ENCODE peak calls at places on chromosomes 5 and 9, in eight cellular contexts. T is heart right ventricle, C is brain microvascular endothelial cell, F is lung, A is Peyer's patch, H is lower lobe of right lung, I is SJSA1, Q is K562. G is an unnamed sample.

GRCh38 chr5:112417931-112418358 is 1.1 kb downstream of the EPB41L4A start:
- DNase-seq in T (peak; percentile 61), C (peak; percentile 30), F (peak; percentile 32), A (peak; percentile 61), H (peak; percentile 65), I (no peak), Q (no peak), G (peak; percentile 4)

GRCh38 chr5:74639538-74640449 is 734 bp downstream of the ENC1 start:
- DNase-seq in T (peak; percentile 53), C (no peak), F (peak; percentile 50), A (no peak), H (peak; percentile 70), I (peak; percentile 57), Q (peak; percentile 20), G (no peak)

GRCh38 chr5:36723921-36724320 is 117.5 kb downstream of the SLC1A3 start:
- DNase-seq in T (no peak), C (no peak), F (no peak), A (peak; percentile 61), H (no peak), I (no peak), Q (no peak), G (no peak)

GRCh38 chr9:136771907-136772306 is 7.6 kb upstream of the LCN15 start:
- DNase-seq in T (no peak), C (no peak), F (no peak), A (no peak), H (no peak), I (no peak), Q (no peak), G (no peak)

GRCh38 chr9:133786936-133787748 is 49.0 kb upstream of the SARDH start:
- DNase-seq in T (no peak), C (no peak), F (no peak), A (no peak), H (no peak), I (no peak), Q (no peak), G (no peak)

GRCh38 chr9:111985315-111985714 is 88.7 kb downstream of the UGCG start:
- DNase-seq in T (no peak), C (no peak), F (no peak), A (no peak), H (no peak), I (no peak), Q (no peak), G (no peak)

GRCh38 chr5:155834271-155834975 is 492.5 kb upstream of the SGCD start:
- DNase-seq in T (no peak), C (no peak), F (no peak), A (no peak), H (no peak), I (no peak), Q (no peak), G (no peak)

GRCh38 chr9:37969130-37969529 is 65.2 kb upstream of the SLC25A51 start:
- DNase-seq in T (peak; percentile 41), C (peak; percentile 77), F (no peak), A (peak; percentile 90), H (no peak), I (no peak), Q (peak; percentile 70), G (peak; percentile 55)

GRCh38 chr9:133275105-133276000 is at the start of gene ABO:
- DNase-seq in T (peak; percentile 48), C (no peak), F (no peak), A (peak; percentile 59), H (no peak), I (no peak), Q (peak; percentile 82), G (no peak)

GRCh38 chr9:37617837-37618236 is 25.4 kb upstream of the TOMM5 start:
- DNase-seq in T (no peak), C (peak; percentile 0), F (no peak), A (no peak), H (no peak), I (no peak), Q (no peak), G (peak; percentile 34)

GRCh38 chr5:61055434-61056006 is 106.7 kb downstream of the SMIM15 start:
- DNase-seq in T (no peak), C (peak; percentile 43), F (no peak), A (no peak), H (no peak), I (no peak), Q (peak; percentile 18), G (peak; percentile 37)

GRCh38 chr9:136551401-136552116 is 5.7 kb upstream of the NOTCH1 start:
- DNase-seq in T (peak; percentile 78), C (peak; percentile 28), F (no peak), A (peak; percentile 77), H (no peak), I (peak; percentile 82), Q (peak; percentile 63), G (peak; percentile 58)

GRCh38 chr5:16492398-16493175 is 27.0 kb upstream of the ZNF622 start:
- DNase-seq in T (peak; percentile 34), C (peak; percentile 64), F (peak; percentile 49), A (peak; percentile 77), H (no peak), I (no peak), Q (no peak), G (peak; percentile 70)

GRCh38 chr5:126938461-126938860 is 91.9 kb downstream of the MARCHF3 start:
- DNase-seq in T (no peak), C (peak; percentile 31), F (no peak), A (no peak), H (no peak), I (no peak), Q (no peak), G (peak; percentile 72)

GRCh38 chr5:169099801-169100734 is 200.9 kb downstream of the SLIT3 start:
- DNase-seq in T (no peak), C (no peak), F (no peak), A (no peak), H (no peak), I (no peak), Q (no peak), G (no peak)

GRCh38 chr5:179327026-179327735 is 18.1 kb downstream of the ADAMTS2 start:
- DNase-seq in T (no peak), C (no peak), F (no peak), A (no peak), H (peak; percentile 31), I (no peak), Q (no peak), G (no peak)

GRCh38 chr5:32017638-32018429 is 156.3 kb downstream of the GOLPH3 start:
- DNase-seq in T (no peak), C (no peak), F (no peak), A (no peak), H (no peak), I (no peak), Q (no peak), G (peak; percentile 49)

GRCh38 chr9:92877531-92878430 is at the start of gene ZNF484:
- DNase-seq in T (peak; percentile 94), C (peak; percentile 98), F (peak; percentile 98), A (peak; percentile 100), H (peak; percentile 99), I (peak; percentile 97), Q (peak; percentile 94), G (peak; percentile 91)

GRCh38 chr9:128920381-128921058 is at the start of gene PHYHD1:
- DNase-seq in T (peak; percentile 78), C (no peak), F (peak; percentile 76), A (no peak), H (peak; percentile 76), I (no peak), Q (no peak), G (peak; percentile 72)

GRCh38 chr9:135968083-135968476 is 6.9 kb upstream of the UBAC1 start:
- DNase-seq in T (no peak), C (no peak), F (no peak), A (no peak), H (no peak), I (no peak), Q (no peak), G (no peak)

GRCh38 chr5:31193591-31194457 is at the start of gene CDH6:
- DNase-seq in T (peak; percentile 28), C (peak; percentile 71), F (no peak), A (no peak), H (peak; percentile 47), I (no peak), Q (no peak), G (peak; percentile 73)

GRCh38 chr9:106862115-106862945 is 636 bp upstream of the ZNF462 start:
- DNase-seq in T (peak; percentile 30), C (peak; percentile 32), F (peak; percentile 40), A (peak; percentile 58), H (no peak), I (peak; percentile 49), Q (no peak), G (peak; percentile 44)

GRCh38 chr5:2797160-2797559 is 45.7 kb upstream of the IRX2 start:
- DNase-seq in T (no peak), C (no peak), F (no peak), A (no peak), H (no peak), I (peak; percentile 21), Q (no peak), G (no peak)

GRCh38 chr9:125549465-125550215 is 157.4 kb downstream of the MAPKAP1 start:
- DNase-seq in T (no peak), C (no peak), F (peak; percentile 48), A (no peak), H (no peak), I (no peak), Q (no peak), G (peak; percentile 62)
- H3K27ac ChIP-seq in T (peak overlapping the region; percentile 87), C (no peak overlapping the region), F (peak overlapping the region; percentile 78), A (no peak overlapping the region), H (peak overlapping the region; percentile 38), I (no peak overlapping the region), Q (no peak overlapping the region), G (peak overlapping the region; percentile 12)

GRCh38 chr5:116785101-116785500 is 210.5 kb upstream of the SEMA6A start:
- DNase-seq in T (no peak), C (no peak), F (no peak), A (no peak), H (no peak), I (no peak), Q (no peak), G (no peak)
- H3K27ac ChIP-seq in T (no peak overlapping the region), C (no peak overlapping the region), F (no peak overlapping the region), A (no peak overlapping the region), H (no peak overlapping the region), I (no peak overlapping the region), Q (no peak overlapping the region), G (no peak overlapping the region)

DNA sequence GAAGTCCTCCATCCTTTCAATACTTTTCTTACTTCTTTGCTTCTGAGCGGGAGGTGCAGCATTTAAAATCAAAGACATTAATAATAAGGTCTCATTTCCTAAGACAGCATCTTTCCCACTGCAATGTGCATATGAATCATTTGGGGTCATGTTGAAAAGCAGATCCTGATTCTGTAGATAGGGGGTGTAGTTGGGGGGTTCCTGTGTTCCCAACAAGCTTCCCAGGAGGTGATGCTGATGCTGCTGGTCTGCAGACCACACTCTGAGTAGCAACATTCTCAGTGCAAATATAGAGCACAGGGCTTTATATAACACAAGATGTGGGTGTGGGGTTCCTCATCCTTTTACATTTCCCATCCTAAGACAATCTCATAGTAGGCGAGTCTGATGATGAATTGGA is 126.5 kb upstream of the PALM2AKAP2 start:
- DNase-seq in T (no peak), C (no peak), F (no peak), A (no peak), H (no peak), I (no peak), Q (no peak), G (no peak)
- H3K27ac ChIP-seq in T (no peak overlapping the region), C (no peak overlapping the region), F (no peak overlapping the region), A (no peak overlapping the region), H (no peak overlapping the region), I (no peak overlapping the region), Q (no peak overlapping the region), G (no peak overlapping the region)

GRCh38 chr5:90134892-90135291 is 274.7 kb downstream of the CETN3 start:
- DNase-seq in T (peak; percentile 64), C (peak; percentile 91), F (no peak), A (no peak), H (peak; percentile 54), I (no peak), Q (no peak), G (peak; percentile 93)
- H3K27ac ChIP-seq in T (peak overlapping the region; percentile 41), C (peak overlapping the region; percentile 46), F (no peak overlapping the region), A (no peak overlapping the region), H (no peak overlapping the region), I (no peak overlapping the region), Q (no peak overlapping the region), G (peak overlapping the region; percentile 41)

GRCh38 chr5:151665584-151665982 is 21.1 kb downstream of the SPARC start:
- DNase-seq in T (no peak), C (no peak), F (no peak), A (no peak), H (no peak), I (no peak), Q (no peak), G (no peak)
- H3K27ac ChIP-seq in T (peak overlapping the region; percentile 79), C (peak overlapping the region; percentile 79), F (peak overlapping the region; percentile 72), A (no peak overlapping the region), H (peak overlapping the region; percentile 77), I (no peak overlapping the region), Q (no peak overlapping the region), G (peak overlapping the region; percentile 95)